ENCODE peak calls at places on chromosome 14, in nine cellular contexts. N is GM12864, T is prostate gland, G is activated B cell treated with CpG ODN at 0.5 μM for 24 hours, P is astrocyte of the spinal cord, S is RWPE1, A is astrocyte, D is endothelial cell of umbilical vein, F is Calu3. I is an unnamed sample.
A peak's percentile ranks its signal among the peaks of the same experiment; 100 is the strongest.

GRCh38 chr14:81509838-81510452 is 23.7 kb downstream of the SEL1L start:
- DNase-seq in D (no peak), A (no peak), G (no peak), S (no peak), F (no peak), T (no peak), N (no peak), P (no peak), I (no peak)

GRCh38 chr14:95953111-95953724 is 76.6 kb downstream of the TUNAR start:
- DNase-seq in F (no peak), S (peak; percentile 13), G (no peak), A (no peak), P (no peak), N (no peak), D (no peak), T (no peak), I (no peak)

GRCh38 chr14:22518073-22518472 is 71.0 kb downstream of the DAD1 start:
- DNase-seq in F (no peak), N (no peak), G (no peak), D (no peak), T (no peak), S (no peak), A (peak; percentile 27), P (no peak), I (no peak)

GRCh38 chr14:21894003-21894897 is 220.6 kb upstream of the OR4E1 start:
- DNase-seq in A (no peak), F (peak; percentile 36), T (no peak), N (no peak), S (no peak), D (no peak), P (no peak), G (no peak), I (no peak)

GRCh38 chr14:61420326-61420725 is 98.9 kb downstream of the PRKCH start:
- DNase-seq in F (no peak), T (peak; percentile 28), N (no peak), P (peak; percentile 36), G (no peak), S (peak; percentile 67), D (peak; percentile 43), A (peak; percentile 7), I (no peak)

GRCh38 chr14:31962920-31963319 is 114.2 kb upstream of the ARHGAP5 start:
- DNase-seq in N (no peak), A (no peak), T (no peak), P (no peak), F (no peak), G (no peak), S (no peak), D (no peak), I (no peak)

GRCh38 chr14:31564194-31564593 is 3.0 kb downstream of the NUBPL start:
- DNase-seq in A (no peak), T (no peak), P (no peak), D (no peak), S (no peak), F (no peak), N (no peak), G (no peak), I (no peak)

GRCh38 chr14:76769636-76770292 is 8.5 kb downstream of the VASH1 start:
- DNase-seq in A (no peak), S (no peak), N (no peak), F (no peak), G (no peak), D (no peak), P (no peak), T (no peak), I (peak; percentile 49)

GRCh38 chr14:93332032-93332852 is 594 bp downstream of the BTBD7 start:
- DNase-seq in A (peak; percentile 25), G (no peak), N (no peak), T (peak; percentile 42), F (peak; percentile 67), P (peak; percentile 42), D (peak; percentile 70), S (peak; percentile 36), I (peak; percentile 79)

GRCh38 chr14:99574099-99574880 is 29.7 kb downstream of the CCDC85C start:
- DNase-seq in P (peak; percentile 56), G (no peak), D (no peak), N (no peak), S (peak; percentile 58), A (peak; percentile 87), F (peak; percentile 65), T (peak; percentile 49), I (no peak)

GRCh38 chr14:97580923-97581495 is 783.8 kb downstream of the VRK1 start:
- DNase-seq in G (no peak), F (no peak), N (no peak), S (peak; percentile 5), D (no peak), A (no peak), P (no peak), T (no peak), I (no peak)

GRCh38 chr14:102819790-102820330 is 42.6 kb downstream of the TRAF3 start:
- DNase-seq in G (no peak), N (no peak), S (no peak), A (no peak), P (no peak), F (no peak), D (no peak), T (no peak), I (no peak)

GRCh38 chr14:69260246-69260978 is 454 bp downstream of the GALNT16 start:
- DNase-seq in N (no peak), S (peak; percentile 7), D (peak; percentile 24), A (peak; percentile 8), G (no peak), T (no peak), P (no peak), F (peak; percentile 29), I (no peak)

GRCh38 chr14:69259176-69259530 is 805 bp upstream of the GALNT16 start:
- DNase-seq in G (no peak), S (no peak), A (no peak), D (no peak), F (no peak), T (no peak), P (no peak), N (no peak), I (no peak)

GRCh38 chr14:69261761-69262331 is 1.9 kb downstream of the GALNT16 start:
- DNase-seq in G (no peak), N (no peak), S (no peak), F (no peak), D (no peak), T (no peak), A (no peak), P (no peak), I (no peak)

GRCh38 chr14:69260979-69261605 is 1.1 kb downstream of the GALNT16 start:
- DNase-seq in S (peak; percentile 26), T (peak; percentile 14), F (peak; percentile 78), N (no peak), D (no peak), A (no peak), P (no peak), G (peak; percentile 52), I (no peak)

DNA sequence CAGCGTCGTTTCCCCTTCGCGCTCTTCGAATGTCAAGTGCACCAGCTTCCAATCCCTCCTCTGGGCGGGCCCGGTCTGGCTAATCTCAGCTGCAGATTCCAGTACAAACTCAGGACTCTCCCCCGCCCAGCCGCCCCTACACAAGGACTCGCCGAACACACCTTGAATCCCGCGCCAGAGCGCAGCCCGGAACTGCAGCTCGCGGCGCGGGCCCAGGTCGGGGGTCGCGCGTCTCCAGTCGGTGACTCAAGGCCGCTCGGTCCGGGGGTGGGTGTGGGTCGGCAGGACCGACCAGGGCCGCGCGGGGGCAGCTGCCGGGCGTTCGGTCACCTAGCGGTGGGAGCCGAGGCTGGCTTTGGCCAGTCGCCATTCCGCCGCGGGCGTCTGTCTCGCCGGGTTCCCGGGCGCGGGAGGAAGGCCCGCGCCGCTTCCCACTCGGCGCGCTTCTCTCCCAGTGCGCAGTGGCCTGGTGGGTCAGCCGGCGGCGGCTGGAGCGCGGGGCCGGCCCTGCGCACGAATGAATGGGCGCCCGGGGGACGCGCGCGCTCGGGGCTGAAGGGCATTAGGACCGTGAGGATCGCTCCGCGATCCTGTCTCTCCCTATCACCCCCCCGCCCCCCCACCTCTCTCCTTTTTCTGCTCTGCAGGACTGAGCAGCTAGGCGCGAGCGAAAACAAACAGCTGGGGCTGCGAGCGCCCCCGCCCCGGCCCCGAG is at the start of gene GALNT16:
- DNase-seq in T (no peak), S (peak; percentile 27), F (peak; percentile 54), N (no peak), G (no peak), P (peak; percentile 26), D (peak; percentile 22), A (peak; percentile 14), I (peak; percentile 81)
- TF ChIP-seq CTCF in T (no peak), S (no peak), F (no peak), N (no peak), G (no peak), P (peak; percentile 18), D (peak; percentile 23), A (peak; percentile 3), I (peak; percentile 76)

GRCh38 chr14:70856851-70857498 is 47.7 kb upstream of the MAP3K9 start:
- DNase-seq in T (no peak), S (peak; percentile 54), P (peak; percentile 93), G (no peak), N (no peak), D (no peak), F (no peak), A (peak; percentile 98), I (no peak)

GRCh38 chr14:70857499-70857895 is 48.2 kb upstream of the MAP3K9 start:
- DNase-seq in G (no peak), S (no peak), N (no peak), D (no peak), A (peak; percentile 42), P (peak; percentile 41), T (no peak), F (no peak), I (no peak)

GRCh38 chr14:70855486-70855885 is 46.2 kb upstream of the MAP3K9 start:
- DNase-seq in T (no peak), D (no peak), A (no peak), P (no peak), S (no peak), F (no peak), G (no peak), N (no peak), I (no peak)

GRCh38 chr14:70858641-70859040 is 48.6 kb upstream of the PCNX1 start:
- DNase-seq in F (no peak), P (no peak), N (no peak), D (no peak), A (no peak), T (no peak), S (no peak), G (no peak), I (no peak)
- TF ChIP-seq CTCF in F (no peak), P (no peak), N (no peak), D (no peak), A (no peak), T (no peak), S (no peak), G (no peak), I (no peak)

DNA sequence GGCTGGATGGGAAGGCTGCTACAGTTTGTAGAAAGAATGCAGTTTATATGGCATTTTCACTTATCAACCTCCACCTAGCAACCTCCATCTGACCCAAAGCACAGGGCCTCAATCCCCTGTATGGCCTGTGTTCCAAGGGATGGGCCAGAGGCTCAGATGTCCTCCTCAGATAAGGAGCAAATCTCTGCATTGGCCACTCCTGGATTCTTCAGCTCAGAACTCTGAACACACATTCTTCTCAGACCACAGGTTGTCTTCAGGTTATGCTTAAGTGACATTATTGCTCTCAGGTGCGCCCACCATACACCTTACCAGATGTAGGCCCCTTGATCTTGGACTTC is 47.9 kb upstream of the JDP2 start:
- DNase-seq in T (no peak), P (no peak), S (no peak), D (no peak), A (no peak), N (no peak), F (no peak), G (no peak), I (no peak)
- TF ChIP-seq CTCF in T (no peak), P (no peak), S (no peak), D (no peak), A (no peak), N (no peak), F (no peak), G (no peak), I (no peak)

GRCh38 chr14:89841855-89842254 is 112.7 kb downstream of the EFCAB11 start:
- DNase-seq in G (no peak), F (no peak), D (no peak), T (no peak), N (no peak), A (no peak), P (no peak), S (no peak), I (no peak)
- TF ChIP-seq CTCF in G (no peak), F (no peak), D (no peak), T (no peak), N (no peak), A (no peak), P (no peak), S (no peak), I (peak; percentile 17)